ENCODE peak calls at places on chromosomes 12 and 14, in four cellular contexts. B, Z, R and T are unnamed samples.

GRCh38 chr14:68879321-68879781 is 86.5 kb upstream of the ZFP36L1 start:
- DNase-seq in Z (no peak), B (no peak), R (no peak), T (no peak)

GRCh38 chr14:72904840-72905561 is 11.1 kb upstream of the DPF3 start:
- DNase-seq in B (peak; percentile 42), R (peak; percentile 59), Z (peak; percentile 68), T (peak; percentile 68)

GRCh38 chr14:32531942-32532341 is 202.8 kb downstream of the AKAP6 start:
- DNase-seq in Z (no peak), R (no peak), B (no peak), T (no peak)

GRCh38 chr12:84912191-84913142 is at the start of gene SLC6A15:
- DNase-seq in B (peak; percentile 55), R (no peak), Z (peak; percentile 19), T (no peak)

GRCh38 chr14:87522575-87522974 is 470.4 kb downstream of the GALC start:
- DNase-seq in R (no peak), Z (no peak), B (no peak), T (no peak)

GRCh38 chr12:116773276-116773731 is 35.2 kb downstream of the RNFT2 start:
- DNase-seq in Z (no peak), B (no peak), R (no peak), T (peak; percentile 3)

GRCh38 chr12:113874999-113875561 is 91.0 kb downstream of the RBM19 start:
- DNase-seq in B (peak; percentile 85), Z (no peak), R (no peak), T (peak; percentile 14)

GRCh38 chr12:3928538-3929220 is 55.5 kb upstream of the PARP11 start:
- DNase-seq in B (no peak), Z (no peak), R (no peak), T (no peak)

GRCh38 chr14:84262932-84263331 is 1267.0 kb upstream of the FLRT2 start:
- DNase-seq in Z (no peak), B (no peak), R (no peak), T (no peak)

GRCh38 chr12:108446766-108447165 is 68.3 kb upstream of the FICD start:
- DNase-seq in B (no peak), R (no peak), Z (no peak), T (peak; percentile 32)

GRCh38 chr12:84689638-84690037 is 223.0 kb downstream of the SLC6A15 start:
- DNase-seq in B (no peak), Z (no peak), R (no peak), T (no peak)

GRCh38 chr14:101253948-101254347 is 307.3 kb upstream of the DIO3 start:
- DNase-seq in Z (no peak), R (no peak), B (no peak), T (no peak)

GRCh38 chr14:83164016-83164415 is 1630.4 kb upstream of the SEL1L start:
- DNase-seq in Z (no peak), R (no peak), B (peak; percentile 43), T (no peak)

GRCh38 chr12:51884676-51885229 is 3.1 kb upstream of the ANKRD33 start:
- DNase-seq in R (no peak), Z (no peak), B (no peak), T (no peak)

GRCh38 chr14:86782092-86782580 is 1210.8 kb downstream of the GALC start:
- DNase-seq in R (no peak), Z (no peak), B (no peak), T (no peak)

GRCh38 chr14:90503582-90503981 is 106.8 kb downstream of the CALM1 start:
- DNase-seq in B (no peak), Z (no peak), R (peak; percentile 61), T (no peak)

GRCh38 chr12:122080149-122081107 is 1.9 kb downstream of the MLXIP start:
- DNase-seq in R (peak; percentile 54), B (peak; percentile 82), Z (peak; percentile 76), T (peak; percentile 64)

GRCh38 chr12:41962171-41962572 is 182.5 kb downstream of the GXYLT1 start:
- DNase-seq in B (no peak), R (no peak), Z (peak; percentile 20), T (no peak)

GRCh38 chr12:129903956-129904769 is at the start of gene TMEM132D:
- DNase-seq in B (peak; percentile 21), R (no peak), Z (no peak), T (no peak)

GRCh38 chr14:21101802-21102413 is 1.0 kb downstream of the TMEM253 start:
- DNase-seq in R (no peak), Z (no peak), B (no peak), T (no peak)

GRCh38 chr12:12660201-12660600 is 35.8 kb downstream of the GPR19 start:
- DNase-seq in B (no peak), Z (no peak), R (no peak), T (no peak)

GRCh38 chr14:43949410-43949809 is 557.7 kb downstream of the FSCB start:
- DNase-seq in Z (no peak), B (no peak), R (no peak), T (no peak)

GRCh38 chr12:16112626-16113560 is 164.6 kb downstream of the SLC15A5 start:
- DNase-seq in B (no peak), R (no peak), Z (no peak), T (no peak)

GRCh38 chr12:123254853-123255446 is 16.7 kb downstream of the CDK2AP1 start:
- DNase-seq in Z (no peak), R (no peak), B (no peak), T (no peak)

GRCh38 chr14:75401356-75401755 is 26.5 kb upstream of the JDP2 start:
- DNase-seq in Z (peak; percentile 56), R (no peak), B (no peak), T (no peak)

DNA sequence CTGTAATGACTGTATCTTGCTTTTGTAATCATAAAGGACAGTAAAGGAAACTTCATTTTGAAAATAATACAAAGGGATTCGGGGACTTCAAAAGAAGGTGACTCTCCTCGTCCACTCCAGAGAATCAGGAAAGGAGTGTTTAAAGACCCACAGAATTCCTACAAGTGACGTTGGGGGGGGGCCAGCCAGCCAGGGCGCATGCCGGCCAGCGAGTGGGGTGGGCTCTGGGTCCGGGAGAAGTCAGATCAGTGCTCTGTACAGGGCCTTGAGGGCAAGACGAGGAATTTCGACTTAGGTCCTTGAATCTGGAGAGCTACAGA is 1.0 kb upstream of the CD9 start:
- DNase-seq in B (no peak), R (no peak), Z (no peak), T (no peak)
- H3K4me3 ChIP-seq in B (no peak overlapping the region), R (peak overlapping the region; percentile 94), Z (peak overlapping the region; percentile 63), T (no peak overlapping the region)

DNA sequence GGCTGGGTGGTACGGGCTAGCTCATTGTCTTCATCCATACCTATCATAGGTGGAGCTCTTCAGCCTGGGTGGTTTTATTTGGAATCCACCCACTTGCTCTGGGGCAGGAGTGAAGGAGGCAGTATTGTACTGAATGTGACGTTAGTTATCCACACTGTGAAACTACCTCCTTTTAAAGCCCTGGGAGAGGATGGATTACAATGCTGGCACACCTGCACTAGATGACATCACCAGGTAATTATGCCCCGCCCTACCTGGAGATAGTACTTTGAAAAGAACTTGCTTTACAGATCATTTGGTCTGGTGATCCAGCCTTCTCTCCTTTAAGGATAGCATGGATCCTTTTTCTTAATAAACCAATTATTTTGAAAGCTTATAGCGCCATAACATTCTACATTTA is 78.0 kb downstream of the B4GALNT3 start:
- DNase-seq in Z (no peak), B (no peak), R (peak; percentile 70), T (no peak)
- H3K4me3 ChIP-seq in Z (no peak overlapping the region), B (no peak overlapping the region), R (no peak overlapping the region), T (no peak overlapping the region)

GRCh38 chr12:111361073-111361716 is 7.7 kb downstream of the PHETA1 start:
- DNase-seq in Z (no peak), R (no peak), B (no peak), T (no peak)
- H3K4me3 ChIP-seq in Z (no peak overlapping the region), R (no peak overlapping the region), B (no peak overlapping the region), T (no peak overlapping the region)

DNA sequence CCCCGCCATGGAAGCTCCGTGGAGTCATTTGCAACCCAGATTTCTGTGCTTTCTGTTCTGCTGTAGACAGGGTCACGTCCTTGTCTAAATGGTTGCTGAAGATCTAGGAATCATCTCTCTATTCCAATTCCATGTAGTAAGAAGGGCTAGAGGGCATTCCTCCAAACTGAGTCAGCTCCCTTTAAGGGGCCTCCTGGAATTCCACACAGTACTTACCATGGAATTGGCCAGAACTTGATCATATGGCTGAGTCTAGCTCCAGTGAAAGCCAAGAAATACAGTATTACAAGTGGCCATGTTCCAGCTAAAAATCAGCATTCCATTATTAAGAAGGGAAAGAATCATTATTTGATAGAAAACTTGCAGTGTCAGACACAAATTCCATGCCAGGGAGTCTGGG is 171.9 kb downstream of the PRKCH start:
- DNase-seq in B (peak; percentile 96), R (no peak), Z (no peak), T (peak; percentile 73)
- H3K4me3 ChIP-seq in B (no peak overlapping the region), R (no peak overlapping the region), Z (no peak overlapping the region), T (no peak overlapping the region)

DNA sequence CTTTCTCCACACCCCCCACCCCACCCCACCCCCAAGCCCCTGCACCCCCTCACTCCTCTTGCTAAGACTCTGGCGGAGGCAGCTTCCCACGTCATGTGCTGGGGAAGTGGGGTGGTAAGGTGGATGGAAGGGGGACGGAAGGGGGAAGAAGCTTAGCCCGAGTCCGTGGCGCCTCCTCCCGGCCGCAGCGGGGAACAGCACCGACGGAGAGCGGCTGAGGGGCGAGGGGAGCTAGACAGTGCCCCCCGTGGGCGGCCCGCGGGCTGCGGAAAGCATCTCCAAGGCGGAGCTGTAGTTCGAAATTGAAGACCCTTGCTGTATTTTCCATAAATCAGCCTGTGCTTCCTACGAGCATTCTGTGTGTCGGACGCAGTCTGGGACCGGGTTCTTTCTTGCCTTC is 608 bp upstream of the GRIN2B start:
- DNase-seq in Z (no peak), B (no peak), R (no peak), T (no peak)
- H3K4me3 ChIP-seq in Z (no peak overlapping the region), B (no peak overlapping the region), R (peak overlapping the region; percentile 37), T (no peak overlapping the region)

GRCh38 chr12:104590002-104590401 is 133.3 kb downstream of the CHST11 start:
- DNase-seq in Z (no peak), R (no peak), B (no peak), T (no peak)

GRCh38 chr12:104586325-104587048 is 129.7 kb downstream of the CHST11 start:
- DNase-seq in R (no peak), B (no peak), Z (no peak), T (no peak)

GRCh38 chr12:104589215-104589614 is 132.5 kb downstream of the CHST11 start:
- DNase-seq in Z (no peak), R (no peak), B (no peak), T (no peak)

GRCh38 chr12:104585448-104586055 is 128.8 kb downstream of the CHST11 start:
- DNase-seq in Z (no peak), R (no peak), B (no peak), T (no peak)

GRCh38 chr12:104588048-104588942 is 131.5 kb downstream of the CHST11 start:
- DNase-seq in Z (no peak), R (no peak), B (peak; percentile 79), T (no peak)
- H3K4me3 ChIP-seq in Z (no peak overlapping the region), R (no peak overlapping the region), B (peak overlapping the region; percentile 22), T (no peak overlapping the region)